ENCODE peak calls at places on chromosomes 4 and X, in eight cellular contexts. U, H, Y, I, X, S, F and J are unnamed samples.

GRCh38 chr4:85886665-85887064 is 411.7 kb downstream of the ARHGAP24 start:
- DNase-seq in F (no peak), H (no peak), X (no peak), I (no peak), Y (no peak), S (no peak), U (no peak), J (no peak)

GRCh38 chrX:148043456-148043855 is 62.3 kb downstream of the FMR1NB start:
- DNase-seq in I (no peak), F (peak), X (no peak), H (no peak), S (no peak), U (no peak), Y (no peak), J (no peak)

GRCh38 chr4:75843596-75843995 is 58.7 kb downstream of the PPEF2 start:
- DNase-seq in X (no peak), F (no peak), U (no peak), H (no peak), I (no peak), Y (no peak), S (no peak), J (no peak)

GRCh38 chr4:75668596-75668995 is 4.6 kb downstream of the G3BP2 start:
- DNase-seq in S (no peak), Y (no peak), U (no peak), X (no peak), I (no peak), F (no peak), H (no peak), J (no peak)

GRCh38 chr4:122914938-122915337 is 7.5 kb downstream of the NUDT6 start:
- DNase-seq in F (peak), S (no peak), U (no peak), X (no peak), Y (no peak), H (no peak), I (no peak), J (no peak)

GRCh38 chr4:184408021-184408710 is 66.2 kb downstream of the IRF2 start:
- DNase-seq in Y (no peak), X (no peak), U (no peak), S (no peak), H (peak), F (peak), I (no peak), J (no peak)

GRCh38 chrX:123993326-123993725 is 31.8 kb downstream of the STAG2 start:
- DNase-seq in I (no peak), S (no peak), Y (no peak), F (peak), X (no peak), U (no peak), H (peak), J (no peak)

GRCh38 chr4:22500831-22501714 is 14.8 kb downstream of the ADGRA3 start:
- DNase-seq in S (no peak), X (no peak), U (no peak), I (no peak), Y (no peak), H (no peak), F (peak), J (no peak)